ENCODE peak calls at places on chromosomes 3 and 15, in seven cellular contexts. L, C, M, D, F, U and S are unnamed samples.

GRCh38 chr3:64023187-64023860 is at the start of gene PSMD6:
- DNase-seq in L (peak; percentile 92), C (peak; percentile 68), M (peak; percentile 49), D (peak; percentile 64), F (peak; percentile 86), U (peak; percentile 57), S (peak; percentile 80)

GRCh38 chr15:31031471-31032064 is 40.1 kb upstream of the MTMR10 start:
- DNase-seq in L (no peak), C (no peak), M (peak; percentile 46), D (no peak), F (no peak), U (no peak), S (no peak)

GRCh38 chr15:70264014-70264492 is 166.3 kb upstream of the TLE3 start:
- DNase-seq in L (peak; percentile 78), C (no peak), M (no peak), D (no peak), F (no peak), U (no peak), S (no peak)

GRCh38 chr15:62853833-62854210 is 188.7 kb upstream of the TPM1 start:
- DNase-seq in L (no peak), C (peak; percentile 12), M (no peak), D (no peak), F (no peak), U (no peak), S (no peak)

GRCh38 chr3:188595890-188596376 is 442.0 kb downstream of the LPP start:
- DNase-seq in L (no peak), C (no peak), M (no peak), D (no peak), F (no peak), U (no peak), S (no peak)

GRCh38 chr3:133258358-133258757 is 141.5 kb upstream of the BFSP2 start:
- DNase-seq in L (no peak), C (no peak), M (no peak), D (no peak), F (no peak), U (peak; percentile 1), S (no peak)

GRCh38 chr3:127455541-127456450 is 134.7 kb downstream of the TPRA1 start:
- DNase-seq in L (peak; percentile 98), C (peak; percentile 41), M (no peak), D (peak; percentile 34), F (peak; percentile 81), U (peak; percentile 77), S (peak; percentile 67)

GRCh38 chr3:170622369-170623159 is 36.7 kb upstream of the SLC7A14 start:
- DNase-seq in L (peak; percentile 85), C (no peak), M (no peak), D (no peak), F (peak; percentile 20), U (no peak), S (no peak)

GRCh38 chr3:123120546-123120945 is 53.7 kb downstream of the PDIA5 start:
- DNase-seq in L (peak; percentile 36), C (no peak), M (no peak), D (no peak), F (no peak), U (no peak), S (no peak)

GRCh38 chr3:128309026-128309425 is 155.7 kb downstream of the EEFSEC start:
- DNase-seq in L (no peak), C (no peak), M (no peak), D (no peak), F (no peak), U (no peak), S (no peak)

GRCh38 chr3:32366638-32367368 is 24.9 kb upstream of the CMTM7 start:
- DNase-seq in L (no peak), C (no peak), M (no peak), D (peak; percentile 21), F (no peak), U (no peak), S (no peak)

GRCh38 chr3:9786209-9786739 is 6.0 kb downstream of the TADA3 start:
- DNase-seq in L (no peak), C (no peak), M (no peak), D (no peak), F (peak; percentile 87), U (no peak), S (no peak)

GRCh38 chr3:100603449-100603848 is 6.0 kb upstream of the ADGRG7 start:
- DNase-seq in L (peak; percentile 40), C (peak; percentile 38), M (no peak), D (peak; percentile 41), F (no peak), U (no peak), S (peak; percentile 16)

GRCh38 chr3:100602506-100603444 is 6.6 kb upstream of the ADGRG7 start:
- DNase-seq in L (no peak), C (peak; percentile 73), M (peak; percentile 35), D (peak; percentile 12), F (no peak), U (no peak), S (no peak)

GRCh38 chr3:100605358-100605757 is 4.0 kb upstream of the ADGRG7 start:
- DNase-seq in L (no peak), C (no peak), M (no peak), D (no peak), F (no peak), U (no peak), S (no peak)

GRCh38 chr3:100600181-100601042 is 9.0 kb upstream of the ADGRG7 start:
- DNase-seq in L (no peak), C (no peak), M (peak; percentile 43), D (no peak), F (no peak), U (no peak), S (no peak)
- TF ChIP-seq JUND in L (no peak), C (no peak), M (no peak), D (no peak), F (no peak), U (no peak), S (no peak)

GRCh38 chr3:139358857-139359562 is 15.2 kb downstream of the MRPS22 start:
- DNase-seq in L (no peak), C (no peak), M (peak; percentile 11), D (no peak), F (no peak), U (no peak), S (no peak)
- TF ChIP-seq JUND in L (no peak), C (no peak), M (no peak), D (no peak), F (no peak), U (no peak), S (no peak)

GRCh38 chr15:100832178-100832942 is 47.3 kb upstream of the ALDH1A3 start:
- DNase-seq in L (no peak), C (no peak), M (no peak), D (no peak), F (no peak), U (no peak), S (no peak)

GRCh38 chr15:100833432-100834389 is 45.9 kb upstream of the ALDH1A3 start:
- DNase-seq in L (no peak), C (no peak), M (no peak), D (no peak), F (no peak), U (no peak), S (no peak)

GRCh38 chr15:100829457-100829856 is 50.2 kb upstream of the ALDH1A3 start:
- DNase-seq in L (no peak), C (no peak), M (no peak), D (no peak), F (no peak), U (no peak), S (peak; percentile 15)

GRCh38 chr15:100834731-100835130 is 44.9 kb upstream of the ALDH1A3 start:
- DNase-seq in L (no peak), C (no peak), M (no peak), D (no peak), F (no peak), U (no peak), S (no peak)

GRCh38 chr15:100831466-100831865 is 48.2 kb upstream of the ALDH1A3 start:
- DNase-seq in L (no peak), C (no peak), M (no peak), D (no peak), F (no peak), U (no peak), S (no peak)
- TF ChIP-seq JUND in L (no peak), C (no peak), M (no peak), D (no peak), F (no peak), U (no peak), S (no peak)

DNA sequence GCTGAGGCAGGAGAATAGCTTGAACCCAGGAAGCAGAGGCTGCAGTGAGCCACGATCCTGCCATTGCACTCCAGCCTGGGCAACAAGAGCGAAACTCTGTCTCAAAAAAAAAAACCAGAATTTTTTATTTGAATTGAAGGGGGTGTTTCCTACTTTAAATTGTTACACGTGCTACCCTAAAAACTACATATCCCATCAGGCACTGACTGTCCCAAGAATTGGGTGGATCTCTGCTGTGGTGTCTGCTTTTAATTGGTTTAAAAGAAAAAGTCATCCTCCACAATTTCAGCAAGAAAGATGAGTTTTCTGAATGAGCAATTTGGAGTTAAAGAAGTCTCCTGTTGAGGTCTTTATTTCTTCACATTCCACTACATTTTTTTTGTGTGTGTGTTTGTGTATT is 2.1 kb downstream of the PDIA3 start:
- DNase-seq in L (no peak), C (no peak), M (no peak), D (no peak), F (no peak), U (no peak), S (no peak)
- TF ChIP-seq JUND in L (no peak), C (no peak), M (no peak), D (no peak), F (no peak), U (no peak), S (no peak)